ENCODE peak calls at places on chromosome 10, in seven cellular contexts. W, F, T, Z, N, C and O are unnamed samples.

GRCh38 chr10:73983096-73984047 is 14.5 kb upstream of the VCL start:
- ATAC-seq in Z (no peak), C (peak), W (no peak), F (peak), T (no peak), N (no peak), O (no peak)

GRCh38 chr10:97531401-97531985 is 32.8 kb downstream of the UBTD1 start:
- ATAC-seq in C (no peak), T (no peak), F (no peak), N (peak), Z (no peak), W (peak), O (no peak)

GRCh38 chr10:129809431-129809830 is 154.6 kb downstream of the EBF3 start:
- ATAC-seq in T (no peak), W (no peak), C (no peak), N (no peak), Z (no peak), F (no peak), O (no peak)

GRCh38 chr10:7836571-7836970 is 18.3 kb downstream of the TAF3 start:
- ATAC-seq in T (no peak), F (no peak), N (no peak), C (no peak), Z (no peak), W (no peak), O (no peak)

GRCh38 chr10:34145751-34146150 is 669.3 kb downstream of the PARD3 start:
- ATAC-seq in N (peak), W (no peak), T (no peak), C (no peak), Z (no peak), F (no peak), O (no peak)

GRCh38 chr10:24834869-24835268 is 111.2 kb upstream of the ARHGAP21 start:
- ATAC-seq in N (no peak), Z (no peak), T (no peak), W (no peak), F (no peak), C (no peak), O (no peak)

GRCh38 chr10:72162978-72163377 is 52.8 kb upstream of the ANAPC16 start:
- ATAC-seq in Z (no peak), T (no peak), C (no peak), F (peak), W (no peak), N (peak), O (no peak)

GRCh38 chr10:26593896-26594295 is 103.6 kb upstream of the PDSS1 start:
- ATAC-seq in W (no peak), C (no peak), T (no peak), F (peak), N (no peak), Z (no peak), O (no peak)

GRCh38 chr10:37733822-37734221 is 123.6 kb downstream of the ZNF248 start:
- ATAC-seq in N (no peak), W (no peak), Z (no peak), C (no peak), T (no peak), F (no peak), O (no peak)

GRCh38 chr10:21372651-21373410 is 152.7 kb downstream of the SKIDA1 start:
- ATAC-seq in T (peak), Z (peak), C (peak), N (peak), F (peak), W (peak), O (peak)

GRCh38 chr10:76049581-76050290 is 618.3 kb downstream of the LRMDA start:
- ATAC-seq in Z (peak), W (no peak), T (no peak), N (no peak), C (no peak), F (peak), O (no peak)

GRCh38 chr10:31949266-31949665 is 20.6 kb upstream of the ARHGAP12 start:
- ATAC-seq in Z (no peak), W (no peak), C (no peak), T (no peak), N (no peak), F (no peak), O (no peak)

GRCh38 chr10:126060232-126060935 is 164.0 kb downstream of the FANK1 start:
- ATAC-seq in N (no peak), C (no peak), T (no peak), Z (peak), W (no peak), F (no peak), O (peak)

GRCh38 chr10:49135575-49136313 is 1.9 kb upstream of the FAM170B start:
- ATAC-seq in C (no peak), T (no peak), W (no peak), Z (no peak), N (no peak), F (peak), O (peak)

GRCh38 chr10:43394868-43395267 is 14.1 kb downstream of the HNRNPF start:
- ATAC-seq in Z (no peak), W (no peak), N (no peak), F (no peak), T (no peak), C (no peak), O (no peak)

GRCh38 chr10:128628252-128628651 is 502.0 kb upstream of the MKI67 start:
- ATAC-seq in C (no peak), Z (no peak), N (no peak), W (no peak), F (no peak), T (no peak), O (no peak)

GRCh38 chr10:11845113-11845512 is 22.0 kb downstream of the PROSER2 start:
- ATAC-seq in C (no peak), N (no peak), T (no peak), F (no peak), W (no peak), Z (no peak), O (no peak)

GRCh38 chr10:67086324-67087139 is 160.7 kb downstream of the LRRTM3 start:
- ATAC-seq in F (no peak), C (no peak), N (no peak), T (no peak), Z (peak), W (no peak), O (no peak)

GRCh38 chr10:75612904-75613684 is 181.7 kb downstream of the LRMDA start:
- ATAC-seq in Z (peak), F (peak), N (no peak), W (no peak), C (no peak), T (no peak), O (peak)

GRCh38 chr10:96577037-96577436 is 9.8 kb downstream of the TM9SF3 start:
- ATAC-seq in T (no peak), W (no peak), F (peak), C (no peak), N (no peak), Z (no peak), O (no peak)

GRCh38 chr10:114631090-114631677 is 26.9 kb downstream of the ABLIM1 start:
- ATAC-seq in W (no peak), F (peak), N (no peak), C (no peak), T (no peak), Z (no peak), O (no peak)

GRCh38 chr10:124009616-124010015 is 83.8 kb downstream of the CHST15 start:
- ATAC-seq in Z (no peak), F (no peak), N (no peak), W (peak), C (no peak), T (no peak), O (peak)

GRCh38 chr10:48324580-48324979 is 18.1 kb downstream of the MAPK8 start:
- ATAC-seq in T (no peak), W (no peak), C (no peak), Z (no peak), F (peak), N (no peak), O (no peak)

GRCh38 chr10:60513281-60513680 is 123.6 kb upstream of the ANK3 start:
- ATAC-seq in T (no peak), Z (no peak), F (peak), C (no peak), W (no peak), N (no peak), O (no peak)

GRCh38 chr10:35136263-35136815 is 9.7 kb downstream of the CREM start:
- ATAC-seq in C (peak), Z (peak), N (no peak), W (no peak), T (no peak), F (peak), O (no peak)

GRCh38 chr10:75294031-75294437 is 58.3 kb upstream of the COMTD1 start:
- ATAC-seq in Z (no peak), T (no peak), F (no peak), W (no peak), C (no peak), N (peak), O (no peak)

GRCh38 chr10:17239671-17240460 is 11.8 kb downstream of the VIM start:
- ATAC-seq in F (no peak), Z (no peak), W (no peak), C (peak), N (no peak), T (no peak), O (no peak)

GRCh38 chr10:27529010-27529783 is 25.1 kb downstream of the RAB18 start:
- ATAC-seq in Z (no peak), C (no peak), F (no peak), W (no peak), T (no peak), N (no peak), O (no peak)

GRCh38 chr10:119305860-119306513 is 98.6 kb downstream of the GRK5 start:
- ATAC-seq in T (no peak), F (peak), W (peak), N (peak), C (peak), Z (peak), O (peak)

GRCh38 chr10:124544711-124545110 is 83.1 kb downstream of the LHPP start:
- ATAC-seq in T (no peak), F (no peak), W (no peak), C (no peak), N (no peak), Z (no peak), O (peak)

GRCh38 chr10:48929413-48929990 is 10.1 kb downstream of the LRRC18 start:
- ATAC-seq in N (no peak), Z (no peak), F (no peak), T (no peak), C (no peak), W (no peak), O (no peak)

GRCh38 chr10:103086261-103086660 is 106.8 kb downstream of the NT5C2 start:
- ATAC-seq in Z (no peak), W (no peak), F (no peak), C (no peak), N (peak), T (no peak), O (no peak)

GRCh38 chr10:124565565-124566221 is 104.1 kb downstream of the LHPP start:
- ATAC-seq in F (no peak), N (no peak), Z (peak), W (peak), C (peak), T (peak), O (peak)

GRCh38 chr10:79234391-79235318 is 112.6 kb upstream of the PPIF start:
- ATAC-seq in F (no peak), N (peak), C (no peak), Z (no peak), T (no peak), W (peak), O (no peak)

GRCh38 chr10:1323951-1324350 is 267.8 kb downstream of the WDR37 start:
- ATAC-seq in C (no peak), Z (no peak), F (peak), T (no peak), N (no peak), W (no peak), O (no peak)

GRCh38 chr10:111522551-111522950 is 445.7 kb downstream of the ADRA2A start:
- ATAC-seq in T (no peak), C (no peak), W (no peak), F (no peak), Z (no peak), N (no peak), O (no peak)
- H3K4me3 ChIP-seq in T (no peak), C (no peak), W (no peak), F (no peak), Z (no peak), N (no peak), O (no peak)

DNA sequence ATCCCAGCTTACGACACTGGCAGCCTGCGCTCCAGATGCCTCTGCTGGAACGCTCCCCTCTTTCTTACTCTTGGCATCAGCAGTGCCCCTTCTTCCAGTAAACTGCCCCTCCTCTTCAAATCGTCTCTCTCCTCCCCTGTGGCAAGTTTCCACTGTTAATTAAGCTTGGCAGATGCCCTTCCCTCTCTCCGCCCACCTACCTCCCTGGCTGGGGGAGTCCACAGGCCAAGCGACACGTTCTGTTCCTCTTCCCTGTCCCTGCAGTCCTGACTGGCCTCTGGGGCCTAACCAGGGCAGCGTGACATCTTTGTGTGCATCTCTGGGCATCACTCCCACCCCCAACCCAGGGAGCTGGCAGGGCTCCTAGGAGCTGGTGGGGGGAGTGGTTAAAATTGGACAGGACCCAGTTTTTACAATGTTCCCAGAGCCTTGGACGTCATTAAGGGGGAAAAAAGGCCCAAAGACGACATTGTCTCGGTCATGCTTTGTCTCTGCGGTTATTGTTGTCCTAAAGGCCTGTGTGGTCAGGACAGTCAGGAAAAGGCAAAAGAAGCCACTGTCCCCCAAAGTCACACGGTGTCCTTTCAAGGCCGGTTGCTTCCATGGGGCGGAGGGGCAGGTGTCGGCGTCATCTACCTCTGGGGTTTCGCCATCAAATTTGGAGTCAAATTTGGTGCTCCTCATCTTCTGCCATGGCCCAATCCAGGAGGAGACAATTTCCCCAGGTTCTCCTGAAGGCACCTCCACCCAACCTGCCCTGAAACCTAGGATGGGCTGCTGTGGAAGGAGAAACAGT is 54.2 kb downstream of the DLG5 start:
- ATAC-seq in C (no peak), F (no peak), T (no peak), N (no peak), W (no peak), Z (no peak), O (peak)
- TF ChIP-seq POLR2A in C (no peak), F (no peak), T (no peak), N (no peak), W (no peak), Z (no peak), O (no peak)

DNA sequence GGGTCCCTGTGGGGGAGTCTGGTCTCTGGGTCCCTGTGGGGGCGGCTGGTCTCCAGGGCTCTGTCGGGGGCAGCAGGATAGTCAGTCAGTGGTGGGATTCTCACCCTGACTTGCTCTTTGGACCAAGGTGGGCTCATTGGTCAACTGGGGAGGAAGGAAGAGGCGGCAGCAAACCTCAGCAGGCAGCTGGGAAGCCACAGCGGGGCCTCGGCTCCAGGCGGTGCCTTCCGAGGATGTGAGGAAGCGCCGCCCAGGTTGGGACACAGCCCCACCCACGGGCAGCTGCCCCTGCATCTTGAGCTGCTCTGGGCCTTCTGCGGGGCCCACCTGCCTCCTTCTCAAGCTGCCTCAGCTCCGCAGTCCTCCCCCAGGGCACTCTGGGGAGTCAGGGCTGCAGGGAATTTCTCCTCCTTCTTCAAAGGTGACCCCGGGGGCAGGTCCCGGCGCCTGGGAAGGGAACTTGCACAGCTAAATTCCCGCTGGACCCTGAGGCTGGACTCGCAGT is 20.4 kb upstream of the KNDC1 start:
- ATAC-seq in N (no peak), W (peak), C (no peak), Z (no peak), F (no peak), T (no peak), O (no peak)
- H3K4me3 ChIP-seq in N (no peak), W (no peak), C (no peak), Z (no peak), F (no peak), T (no peak), O (no peak)

DNA sequence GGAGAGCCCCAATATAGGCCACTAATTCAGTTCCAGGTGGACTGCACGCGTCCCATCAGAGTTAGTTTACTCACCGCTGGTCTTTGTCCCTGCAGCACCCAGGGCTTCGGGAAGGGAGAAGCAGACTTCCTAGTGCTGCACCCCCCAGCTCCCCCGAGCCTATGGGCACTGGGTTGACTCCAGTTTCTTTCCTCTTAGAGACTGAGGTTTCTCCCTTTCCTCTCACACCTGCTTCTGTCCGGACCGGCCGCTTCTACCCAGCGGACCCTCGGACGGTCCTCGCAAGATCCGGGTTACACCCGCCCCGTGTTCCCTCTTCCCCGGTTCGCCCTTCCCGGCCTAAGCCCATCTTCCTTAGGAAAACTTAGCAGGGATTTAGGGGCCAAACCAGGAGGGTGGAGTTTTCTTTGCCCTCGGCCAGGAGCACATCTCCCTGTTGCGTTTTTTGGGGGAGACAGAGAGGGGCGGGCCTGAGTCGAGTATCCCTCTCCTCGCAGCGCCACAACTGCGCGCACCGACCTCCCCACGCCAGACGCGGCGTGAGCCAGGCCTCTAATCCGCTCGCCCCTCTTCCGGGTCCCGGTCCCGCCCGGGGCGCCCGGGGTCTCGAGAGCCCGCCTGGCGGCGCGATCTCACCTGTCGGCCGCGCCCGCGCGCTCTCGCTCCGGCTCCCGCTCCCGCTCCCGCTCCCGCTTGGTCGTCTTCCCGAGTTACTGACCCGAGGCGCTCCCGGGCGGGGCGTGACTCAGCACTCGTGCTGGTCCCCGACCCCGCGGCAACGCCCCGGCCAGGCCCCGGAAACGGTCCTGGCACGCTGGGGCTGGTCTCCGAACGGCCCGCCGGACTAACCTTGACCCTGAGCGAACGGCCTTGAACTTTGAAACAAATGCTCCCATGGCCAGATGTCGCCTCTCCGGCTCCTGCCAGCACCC is at the start of gene AIFM2:
- ATAC-seq in W (peak), C (peak), N (peak), Z (peak), T (peak), F (peak), O (peak)
- TF ChIP-seq POLR2A in W (peak), C (peak), N (peak), Z (peak), T (peak), F (peak), O (peak)

GRCh38 chr10:112216151-112216550 is 32.6 kb upstream of the GPAM start:
- ATAC-seq in F (no peak), C (no peak), Z (peak), T (no peak), W (no peak), N (no peak), O (no peak)

GRCh38 chr10:112213098-112213823 is 29.7 kb upstream of the GPAM start:
- ATAC-seq in W (no peak), C (no peak), T (no peak), F (peak), N (no peak), Z (no peak), O (no peak)

GRCh38 chr10:112215342-112215774 is 31.8 kb upstream of the GPAM start:
- ATAC-seq in Z (peak), C (no peak), N (peak), T (peak), F (no peak), W (no peak), O (no peak)

GRCh38 chr10:112214335-112214941 is 30.9 kb upstream of the GPAM start:
- ATAC-seq in F (no peak), N (no peak), C (no peak), W (no peak), T (no peak), Z (no peak), O (no peak)

DNA sequence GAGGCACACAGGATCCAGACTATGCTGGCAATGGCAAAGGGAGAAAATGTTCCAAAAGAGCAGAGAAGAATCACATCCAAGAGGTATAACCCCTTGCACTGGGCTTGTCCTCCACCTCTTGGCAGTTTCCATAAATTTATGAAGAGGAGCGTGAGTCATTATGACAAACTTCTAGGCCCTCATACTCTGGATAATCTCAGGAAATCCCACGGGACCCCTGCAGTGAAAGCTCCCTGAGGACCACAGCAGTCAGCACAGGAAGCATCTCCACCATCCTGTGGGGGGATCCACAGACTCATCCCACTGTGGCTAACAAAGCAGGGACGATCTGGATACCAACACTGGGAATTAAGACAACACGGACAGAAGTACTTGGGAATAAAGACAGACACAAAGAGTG is 30.3 kb upstream of the GPAM start:
- ATAC-seq in Z (no peak), W (no peak), T (no peak), N (no peak), F (no peak), C (no peak), O (no peak)
- H3K4me3 ChIP-seq in Z (peak), W (no peak), T (no peak), N (no peak), F (no peak), C (no peak), O (no peak)